ENCODE peak calls at places on chromosome 19, in five cellular contexts. One of them, this sample, is unnamed. For H3K4me1 and H3K36me3, the result is how much of the 10 kb centered on the place peaks cover.

GRCh38 chr19:8616861-8617260 is 6.3 kb upstream of the ADAMTS10 start:
- DNase-seq in astrocyte: no peak
- DNase-seq in CD8-positive, alpha-beta memory T cell: no peak
- DNase-seq in tibial artery: no peak
- DNase-seq in lung: no peak
- DNase-seq in this sample: no peak

GRCh38 chr19:22595918-22596341 is 38.2 kb upstream of the ZNF492 start:
- DNase-seq in lung: no peak
- DNase-seq in astrocyte: no peak
- DNase-seq in CD8-positive, alpha-beta memory T cell: no peak
- DNase-seq in tibial artery: peak
- DNase-seq in this sample: no peak

GRCh38 chr19:42028304-42029216 is 34.5 kb upstream of the ATP1A3 start:
- DNase-seq in tibial artery: no peak
- DNase-seq in CD8-positive, alpha-beta memory T cell: no peak
- DNase-seq in lung: no peak
- DNase-seq in astrocyte: no peak
- DNase-seq in this sample: no peak

GRCh38 chr19:49764341-49764740 is 1.2 kb upstream of the TSKS start:
- DNase-seq in tibial artery: no peak
- DNase-seq in CD8-positive, alpha-beta memory T cell: no peak
- DNase-seq in astrocyte: no peak
- DNase-seq in lung: no peak
- DNase-seq in this sample: no peak

GRCh38 chr19:55088543-55089265 is 13.0 kb downstream of the EPS8L1 start:
- DNase-seq in astrocyte: no peak
- DNase-seq in lung: peak
- DNase-seq in CD8-positive, alpha-beta memory T cell: peak
- DNase-seq in tibial artery: no peak
- DNase-seq in this sample: peak

GRCh38 chr19:4053423-4054324 is 13.0 kb downstream of the ZBTB7A start:
- DNase-seq in tibial artery: no peak
- DNase-seq in lung: no peak
- DNase-seq in CD8-positive, alpha-beta memory T cell: no peak
- DNase-seq in astrocyte: no peak
- DNase-seq in this sample: peak

GRCh38 chr19:38173324-38174041 is 50.5 kb downstream of the DPF1 start:
- DNase-seq in lung: no peak
- DNase-seq in astrocyte: peak
- DNase-seq in tibial artery: peak
- DNase-seq in CD8-positive, alpha-beta memory T cell: no peak
- DNase-seq in this sample: peak

GRCh38 chr19:289651-290538 is 1.3 kb downstream of the PLPP2 start:
- DNase-seq in lung: no peak
- DNase-seq in astrocyte: peak
- DNase-seq in CD8-positive, alpha-beta memory T cell: no peak
- DNase-seq in tibial artery: no peak
- DNase-seq in this sample: peak

GRCh38 chr19:10112895-10113591 is 1.6 kb downstream of the P2RY11 start:
- DNase-seq in tibial artery: no peak
- DNase-seq in CD8-positive, alpha-beta memory T cell: peak
- DNase-seq in astrocyte: no peak
- DNase-seq in lung: no peak
- DNase-seq in this sample: peak

GRCh38 chr19:35760711-35761349 is 2.9 kb downstream of the PROSER3 start:
- DNase-seq in tibial artery: no peak
- DNase-seq in CD8-positive, alpha-beta memory T cell: no peak
- DNase-seq in astrocyte: no peak
- DNase-seq in lung: no peak
- DNase-seq in this sample: no peak

GRCh38 chr19:58497634-58498170 is 14.1 kb downstream of the SLC27A5 start:
- DNase-seq in tibial artery: no peak
- DNase-seq in lung: no peak
- DNase-seq in astrocyte: no peak
- DNase-seq in CD8-positive, alpha-beta memory T cell: no peak
- DNase-seq in this sample: no peak

GRCh38 chr19:21202865-21203494 is 61.1 kb downstream of the ZNF431 start:
- DNase-seq in CD8-positive, alpha-beta memory T cell: peak
- DNase-seq in astrocyte: peak
- DNase-seq in lung: no peak
- DNase-seq in tibial artery: no peak
- DNase-seq in this sample: no peak

GRCh38 chr19:50890422-50891252 is 17.4 kb downstream of the KLK2 start:
- DNase-seq in tibial artery: no peak
- DNase-seq in lung: no peak
- DNase-seq in astrocyte: peak
- DNase-seq in CD8-positive, alpha-beta memory T cell: no peak
- DNase-seq in this sample: no peak

GRCh38 chr19:29567366-29567915 is 38.6 kb upstream of the POP4 start:
- DNase-seq in tibial artery: peak
- DNase-seq in lung: no peak
- DNase-seq in astrocyte: no peak
- DNase-seq in CD8-positive, alpha-beta memory T cell: no peak
- DNase-seq in this sample: no peak

GRCh38 chr19:5672708-5673459 is 7.4 kb downstream of the MICOS13 start:
- DNase-seq in lung: no peak
- DNase-seq in tibial artery: no peak
- DNase-seq in CD8-positive, alpha-beta memory T cell: no peak
- DNase-seq in astrocyte: no peak
- DNase-seq in this sample: no peak

GRCh38 chr19:1173160-1173844 is 766 bp downstream of the SBNO2 start:
- DNase-seq in CD8-positive, alpha-beta memory T cell: no peak
- DNase-seq in astrocyte: no peak
- DNase-seq in lung: no peak
- DNase-seq in tibial artery: peak
- DNase-seq in this sample: peak

GRCh38 chr19:16062789-16063188 is 13.5 kb upstream of the TPM4 start:
- DNase-seq in tibial artery: no peak
- DNase-seq in astrocyte: no peak
- DNase-seq in lung: no peak
- DNase-seq in CD8-positive, alpha-beta memory T cell: peak
- DNase-seq in this sample: peak

GRCh38 chr19:3821857-3822364 is 35.7 kb upstream of the MATK start:
- DNase-seq in astrocyte: no peak
- DNase-seq in lung: peak
- DNase-seq in tibial artery: peak
- DNase-seq in CD8-positive, alpha-beta memory T cell: peak
- DNase-seq in this sample: peak

GRCh38 chr19:32720216-32720935 is 809 bp downstream of the TDRD12 start:
- DNase-seq in CD8-positive, alpha-beta memory T cell: no peak
- DNase-seq in tibial artery: no peak
- DNase-seq in lung: no peak
- DNase-seq in astrocyte: no peak
- DNase-seq in this sample: no peak

GRCh38 chr19:44401108-44401786 is at the start of gene ZNF285:
- DNase-seq in astrocyte: peak
- DNase-seq in lung: peak
- DNase-seq in tibial artery: peak
- DNase-seq in CD8-positive, alpha-beta memory T cell: peak
- DNase-seq in this sample: peak

GRCh38 chr19:13850910-13851753 is 25.8 kb upstream of the NANOS3 start:
- DNase-seq in astrocyte: peak
- DNase-seq in lung: peak
- DNase-seq in CD8-positive, alpha-beta memory T cell: no peak
- DNase-seq in tibial artery: peak
- DNase-seq in this sample: peak

DNA sequence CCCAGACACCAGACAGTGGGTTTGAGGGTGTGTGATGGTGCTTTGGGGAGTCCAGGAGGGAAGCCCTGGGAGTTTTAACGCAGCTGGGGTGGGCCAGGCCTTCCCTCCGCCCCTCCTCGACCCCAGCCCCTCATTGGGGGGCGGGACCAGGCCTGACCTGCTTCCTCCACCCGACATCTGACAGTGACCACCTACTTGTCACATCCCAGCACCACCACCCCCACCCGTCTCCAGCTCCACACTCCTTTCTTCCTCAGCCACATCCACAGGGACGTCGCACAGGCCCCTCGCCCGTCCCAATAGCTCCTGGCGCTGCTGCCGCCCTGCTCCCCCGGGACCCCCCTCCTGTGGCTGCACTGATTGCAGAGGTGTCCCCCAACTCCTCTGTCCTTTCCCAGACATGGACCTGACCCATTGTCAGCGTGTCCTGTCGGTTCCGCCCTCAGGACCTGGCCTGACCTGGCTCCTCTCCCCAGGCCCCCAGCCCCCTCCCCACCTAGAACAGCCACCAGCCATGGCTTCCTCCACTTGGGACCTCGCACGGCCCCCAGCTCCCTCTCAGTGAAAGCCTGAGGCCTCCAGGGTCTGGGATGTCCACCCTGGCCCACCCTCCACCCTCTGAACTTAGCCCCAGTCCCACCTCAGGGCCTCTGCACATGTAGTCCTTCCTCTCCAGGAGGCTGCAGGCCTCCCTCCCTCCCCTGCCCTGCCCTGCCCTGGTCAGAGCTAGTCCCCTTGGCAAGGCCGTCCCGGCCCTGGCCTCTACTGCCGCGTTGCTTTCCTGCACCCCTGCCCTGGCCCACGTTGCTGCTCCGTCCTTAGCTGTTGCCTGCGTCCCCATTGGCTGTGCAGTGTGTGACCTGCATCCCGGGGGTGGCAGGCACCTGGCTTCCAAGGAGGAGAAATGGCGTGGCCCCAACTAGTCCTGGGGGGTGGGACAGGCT is 30.4 kb downstream of the COMP start:
- DNase-seq in astrocyte: no peak
- DNase-seq in CD8-positive, alpha-beta memory T cell: no peak
- DNase-seq in tibial artery: no peak
- DNase-seq in lung: no peak
- DNase-seq in this sample: no peak
- H3K4me3 ChIP-seq in astrocyte: no peak
- H3K4me3 ChIP-seq in CD8-positive, alpha-beta memory T cell: no peak
- H3K4me3 ChIP-seq in tibial artery: no peak
- H3K4me3 ChIP-seq in lung: no peak
- H3K4me3 ChIP-seq in this sample: no peak

DNA sequence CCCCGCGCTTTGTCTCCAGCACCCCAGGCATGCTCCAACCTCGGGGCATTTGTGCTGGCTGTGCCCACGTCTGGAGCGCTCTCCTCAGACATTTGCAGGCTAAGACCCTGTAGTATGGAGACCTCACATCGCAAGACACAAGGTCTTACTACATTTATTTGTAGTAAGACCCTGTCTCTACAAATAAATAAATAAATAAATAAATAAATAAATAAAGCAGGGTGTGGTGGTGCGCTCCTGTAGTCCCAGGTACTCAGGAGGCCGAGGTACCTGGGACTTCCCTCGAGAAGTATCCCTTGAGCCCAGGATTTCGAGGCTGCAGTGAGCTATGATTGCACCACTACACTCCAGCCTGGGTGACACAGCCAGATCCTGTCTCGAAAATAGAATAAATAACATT is 4.6 kb downstream of the NXNL1 start:
- DNase-seq in astrocyte: no peak
- DNase-seq in tibial artery: no peak
- DNase-seq in CD8-positive, alpha-beta memory T cell: no peak
- DNase-seq in lung: no peak
- DNase-seq in this sample: no peak
- H3K4me1 ChIP-seq in astrocyte: under half
- H3K4me1 ChIP-seq in tibial artery: under half
- H3K4me1 ChIP-seq in CD8-positive, alpha-beta memory T cell: under half
- H3K4me1 ChIP-seq in lung: under half
- H3K4me1 ChIP-seq in this sample: under half

GRCh38 chr19:39385629-39386411 is 5.1 kb downstream of the PAF1 start:
- DNase-seq in tibial artery: no peak
- DNase-seq in astrocyte: no peak
- DNase-seq in lung: no peak
- DNase-seq in CD8-positive, alpha-beta memory T cell: no peak
- DNase-seq in this sample: no peak

GRCh38 chr19:39381910-39382611 is 8.8 kb downstream of the PAF1 start:
- DNase-seq in CD8-positive, alpha-beta memory T cell: no peak
- DNase-seq in tibial artery: no peak
- DNase-seq in lung: no peak
- DNase-seq in astrocyte: no peak
- DNase-seq in this sample: no peak

GRCh38 chr19:39380521-39381502 is 10.1 kb downstream of the PAF1 start:
- DNase-seq in tibial artery: no peak
- DNase-seq in CD8-positive, alpha-beta memory T cell: no peak
- DNase-seq in astrocyte: no peak
- DNase-seq in lung: no peak
- DNase-seq in this sample: no peak

GRCh38 chr19:39384839-39385568 is 5.9 kb downstream of the PAF1 start:
- DNase-seq in lung: no peak
- DNase-seq in tibial artery: no peak
- DNase-seq in astrocyte: no peak
- DNase-seq in CD8-positive, alpha-beta memory T cell: no peak
- DNase-seq in this sample: no peak

GRCh38 chr19:39382991-39383828 is 7.7 kb downstream of the PAF1 start:
- DNase-seq in tibial artery: no peak
- DNase-seq in astrocyte: no peak
- DNase-seq in CD8-positive, alpha-beta memory T cell: no peak
- DNase-seq in lung: no peak
- DNase-seq in this sample: no peak
- H3K36me3 ChIP-seq in tibial artery: half or more
- H3K36me3 ChIP-seq in astrocyte: under half
- H3K36me3 ChIP-seq in CD8-positive, alpha-beta memory T cell: under half
- H3K36me3 ChIP-seq in lung: half or more
- H3K36me3 ChIP-seq in this sample: under half

DNA sequence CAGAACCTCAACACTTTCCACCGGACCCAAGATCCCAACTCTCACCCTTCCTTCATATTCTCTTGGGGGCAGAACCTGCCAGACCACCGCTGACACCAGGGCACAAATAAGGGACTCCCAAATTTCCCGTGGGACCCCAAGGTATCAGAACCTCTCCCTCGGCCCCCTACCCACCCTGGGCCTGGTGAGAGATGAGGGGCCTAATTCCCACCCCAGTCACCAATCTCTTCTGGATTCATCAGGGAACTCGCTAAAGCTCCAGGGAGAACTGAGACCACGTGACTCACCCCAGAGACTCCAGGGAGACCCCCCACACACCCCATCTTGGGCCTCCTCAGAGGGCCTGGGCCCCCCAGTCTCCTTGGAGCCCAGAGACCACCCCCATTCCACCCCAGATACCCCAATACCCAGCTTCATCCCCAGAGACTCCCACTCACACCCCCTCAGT is 1.8 kb downstream of the LMNB2 start:
- DNase-seq in astrocyte: no peak
- DNase-seq in lung: no peak
- DNase-seq in CD8-positive, alpha-beta memory T cell: no peak
- DNase-seq in tibial artery: no peak
- DNase-seq in this sample: no peak
- H3K4me3 ChIP-seq in astrocyte: peak
- H3K4me3 ChIP-seq in lung: no peak
- H3K4me3 ChIP-seq in CD8-positive, alpha-beta memory T cell: no peak
- H3K4me3 ChIP-seq in tibial artery: no peak
- H3K4me3 ChIP-seq in this sample: no peak

This sample was measured in small intestine.